ENCODE peak calls at places on chromosomes 16 and 17, in seven cellular contexts. T is PC-3, C is fibroblast of lung, N is H9, U is SK-N-SH, R is IMR-90, B is neural progenitor cell. Q is an unnamed sample.

GRCh38 chr17:78767806-78768205 is 14.3 kb downstream of the CYTH1 start:
- DNase-seq in T (peak; percentile 56), C (no peak), N (no peak), U (no peak), R (peak; percentile 49), B (no peak), Q (no peak)

GRCh38 chr16:87761020-87761506 is 4.7 kb downstream of the KLHDC4 start:
- DNase-seq in T (no peak), C (no peak), N (no peak), U (no peak), R (no peak), B (no peak), Q (no peak)

GRCh38 chr16:11877374-11877773 is 26.0 kb upstream of the RSL1D1 start:
- DNase-seq in T (no peak), C (peak; percentile 15), N (no peak), U (no peak), R (peak; percentile 43), B (no peak), Q (no peak)

GRCh38 chr17:3556239-3556904 is 1.2 kb downstream of the TRPV3 start:
- DNase-seq in T (no peak), C (no peak), N (peak; percentile 26), U (no peak), R (no peak), B (no peak), Q (peak; percentile 51)

GRCh38 chr17:45394913-45395568 is 37.6 kb downstream of the ARHGAP27 start:
- DNase-seq in T (peak; percentile 61), C (peak; percentile 91), N (peak; percentile 95), U (peak; percentile 95), R (peak; percentile 90), B (peak; percentile 94), Q (peak; percentile 83)

GRCh38 chr17:35766903-35767510 is 6.3 kb downstream of the C17orf50 start:
- DNase-seq in T (peak; percentile 61), C (peak; percentile 67), N (no peak), U (peak; percentile 81), R (peak; percentile 43), B (no peak), Q (no peak)

GRCh38 chr17:27396941-27397340 is 59.3 kb upstream of the KSR1 start:
- DNase-seq in T (peak; percentile 18), C (peak; percentile 48), N (no peak), U (no peak), R (peak; percentile 42), B (no peak), Q (no peak)

GRCh38 chr17:14276535-14277250 is 24.2 kb upstream of the HS3ST3B1 start:
- DNase-seq in T (no peak), C (no peak), N (no peak), U (no peak), R (no peak), B (no peak), Q (no peak)

GRCh38 chr16:6562985-6563384 is 769.7 kb upstream of the RBFOX1 start:
- DNase-seq in T (no peak), C (no peak), N (no peak), U (no peak), R (no peak), B (no peak), Q (no peak)

GRCh38 chr16:30715777-30716445 is 16.9 kb downstream of the SRCAP start:
- DNase-seq in T (peak; percentile 25), C (no peak), N (no peak), U (no peak), R (peak; percentile 36), B (no peak), Q (peak; percentile 37)

GRCh38 chr17:4232168-4232813 is 31.5 kb downstream of the ANKFY1 start:
- DNase-seq in T (no peak), C (peak; percentile 73), N (no peak), U (no peak), R (peak; percentile 74), B (no peak), Q (no peak)

GRCh38 chr16:85982563-85982939 is 83.6 kb downstream of the IRF8 start:
- DNase-seq in T (no peak), C (no peak), N (no peak), U (no peak), R (no peak), B (no peak), Q (peak; percentile 82)

GRCh38 chr17:40176409-40177110 is 710 bp upstream of the RAPGEFL1 start:
- DNase-seq in T (peak; percentile 36), C (no peak), N (no peak), U (no peak), R (no peak), B (no peak), Q (no peak)

GRCh38 chr17:82267575-82268379 is 5.7 kb downstream of the CSNK1D start:
- DNase-seq in T (peak; percentile 92), C (peak; percentile 96), N (no peak), U (peak; percentile 66), R (peak; percentile 96), B (no peak), Q (peak; percentile 95)

GRCh38 chr17:38416840-38417209 is 11.4 kb upstream of the ARHGAP23 start:
- DNase-seq in T (no peak), C (no peak), N (no peak), U (no peak), R (no peak), B (no peak), Q (peak; percentile 0)

GRCh38 chr17:77494664-77495435 is 354.1 kb downstream of the SEC14L1 start:
- DNase-seq in T (peak; percentile 83), C (peak; percentile 78), N (peak; percentile 89), U (peak; percentile 96), R (peak; percentile 68), B (peak; percentile 87), Q (peak; percentile 89)
- TF ChIP-seq CTCF in T (peak; percentile 99), C (peak; percentile 90), N (peak; percentile 92), U (peak; percentile 100), R (peak; percentile 85), B (peak; percentile 88), Q (peak; percentile 98)

GRCh38 chr17:77473615-77474226 is 333.0 kb downstream of the SEC14L1 start:
- DNase-seq in T (peak; percentile 50), C (no peak), N (no peak), U (no peak), R (no peak), B (no peak), Q (no peak)
- H3K4me1 ChIP-seq in T (peaks cover 60% of the 10 kb centered on the region), C (peaks cover 69% of the 10 kb centered on the region), N (peaks cover 30% of the 10 kb centered on the region), U (peaks cover 81% of the 10 kb centered on the region), R (peaks cover 69% of the 10 kb centered on the region), B (peaks cover 77% of the 10 kb centered on the region), Q (peaks cover 35% of the 10 kb centered on the region)

DNA sequence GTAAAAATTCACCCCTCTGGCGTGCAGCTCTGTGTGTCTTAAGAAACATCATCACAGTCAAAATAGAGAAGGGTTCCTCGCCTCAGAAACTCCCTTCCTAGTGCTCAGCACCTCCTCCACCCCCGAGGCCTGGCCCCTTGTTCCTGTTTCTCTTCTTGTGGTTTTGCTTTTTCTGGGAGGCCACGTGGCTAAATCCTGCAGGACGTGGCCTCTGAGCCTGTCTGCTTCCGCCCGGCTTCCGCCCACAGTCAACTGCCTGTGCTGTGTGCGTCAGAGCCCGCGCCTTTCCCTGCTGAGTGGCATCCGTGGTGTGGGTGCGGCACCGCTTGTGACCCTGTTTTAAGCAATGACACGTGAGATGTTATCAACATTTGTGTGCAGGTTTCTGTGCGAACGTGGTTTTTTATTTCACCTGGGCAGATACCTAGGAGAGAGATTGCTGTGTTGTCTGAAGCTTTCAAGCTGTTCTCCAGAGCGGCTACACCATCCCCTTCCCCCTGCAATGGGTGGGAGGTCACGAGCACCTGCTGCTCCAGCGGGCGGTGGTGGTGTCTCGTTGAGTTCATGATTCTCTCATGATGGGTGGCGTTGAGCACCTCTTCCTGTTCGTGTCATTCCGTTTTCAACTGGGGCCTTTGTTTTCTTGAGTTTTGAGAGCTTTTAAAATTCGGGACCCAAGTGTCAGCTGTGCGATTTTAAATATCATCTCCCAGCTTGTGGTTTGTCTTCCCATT is 21.7 kb downstream of the ACSF3 start:
- DNase-seq in T (no peak), C (no peak), N (no peak), U (no peak), R (no peak), B (no peak), Q (peak; percentile 94)
- H3K9ac ChIP-seq in T (no peak overlapping the region), C (no peak overlapping the region), N (no peak overlapping the region), U (no peak overlapping the region), R (no peak overlapping the region), B (no peak overlapping the region), Q (no peak overlapping the region)

GRCh38 chr16:48538746-48539484 is 71.1 kb downstream of the N4BP1 start:
- DNase-seq in T (no peak), C (no peak), N (no peak), U (peak; percentile 59), R (no peak), B (peak; percentile 31), Q (peak; percentile 37)
- TF ChIP-seq CTCF in T (no peak), C (peak; percentile 33), N (peak; percentile 61), U (peak; percentile 43), R (peak; percentile 39), B (peak; percentile 51), Q (no peak)

DNA sequence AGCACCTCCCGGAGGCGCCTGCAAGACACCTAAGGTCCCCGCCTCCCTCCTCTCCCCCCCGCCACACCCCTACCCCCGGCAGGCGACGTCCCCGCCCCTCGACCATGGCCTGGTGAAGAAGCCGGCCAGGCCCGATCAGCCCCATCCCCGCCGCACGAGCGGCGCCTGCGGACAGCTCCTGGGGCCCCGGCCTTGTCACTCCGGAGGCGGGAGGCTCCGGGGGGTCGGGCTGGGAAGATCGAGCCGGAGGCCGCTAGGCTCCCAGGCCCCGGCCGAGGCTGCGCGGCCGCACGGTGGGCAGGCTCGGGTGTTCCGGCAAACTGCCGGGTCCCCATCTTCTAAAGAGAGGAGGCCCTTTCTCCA is 386 bp upstream of the ACE start:
- DNase-seq in T (peak; percentile 24), C (no peak), N (peak; percentile 82), U (peak; percentile 92), R (no peak), B (peak; percentile 71), Q (no peak)
- H3K4me1 ChIP-seq in T (peaks cover 20% of the 10 kb centered on the region), C (peaks cover 7% of the 10 kb centered on the region), N (no peaks in the 10 kb centered on the region), U (peaks cover 9% of the 10 kb centered on the region), R (peaks cover 11% of the 10 kb centered on the region), B (peaks cover 7% of the 10 kb centered on the region), Q (peaks cover 3% of the 10 kb centered on the region)

GRCh38 chr17:81129289-81129688 is 36.0 kb upstream of the PVALEF start:
- DNase-seq in T (no peak), C (no peak), N (no peak), U (no peak), R (no peak), B (peak; percentile 50), Q (no peak)
- H3K9ac ChIP-seq in T (no peak overlapping the region), C (no peak overlapping the region), N (no peak overlapping the region), U (no peak overlapping the region), R (no peak overlapping the region), B (no peak overlapping the region), Q (no peak overlapping the region)

Q was measured in kidney.